ENCODE peak calls at places on chromosomes 13 and 19, in ten cellular contexts. D, L, V, R, B, E, H, I, J and N are unnamed samples.

GRCh38 chr19:51368366-51369282 is at the start of gene CLDND2:
- DNase-seq in D (no peak), L (no peak), H (no peak), J (no peak), I (no peak), B (no peak), R (peak; percentile 48), V (no peak), E (no peak), N (no peak)

GRCh38 chr13:99981115-99982020 is at the start of gene ZIC2:
- DNase-seq in H (no peak), J (no peak), L (no peak), I (no peak), V (no peak), R (peak; percentile 29), D (peak; percentile 60), B (peak; percentile 60), E (no peak), N (no peak)

GRCh38 chr13:105991622-105992254 is 543.7 kb downstream of the EFNB2 start:
- DNase-seq in E (no peak), H (peak; percentile 26), V (peak; percentile 61), J (no peak), R (no peak), L (no peak), I (no peak), D (peak; percentile 100), B (no peak), N (peak; percentile 16)

GRCh38 chr19:35240322-35240721 is 8.5 kb upstream of the LSR start:
- DNase-seq in I (no peak), H (no peak), L (no peak), V (no peak), J (peak; percentile 15), E (no peak), B (no peak), R (no peak), D (no peak), N (no peak)

GRCh38 chr19:42193294-42193693 is 24.2 kb downstream of the DEDD2 start:
- DNase-seq in H (no peak), I (no peak), B (no peak), D (no peak), E (no peak), J (no peak), V (no peak), L (no peak), R (no peak), N (no peak)

GRCh38 chr13:51041710-51042109 is 69.4 kb downstream of the C13orf42 start:
- DNase-seq in J (no peak), H (no peak), L (no peak), E (no peak), I (no peak), V (no peak), D (no peak), B (no peak), R (no peak), N (no peak)

GRCh38 chr19:33054623-33055022 is 10.1 kb downstream of the RHPN2 start:
- DNase-seq in V (peak; percentile 90), I (peak; percentile 48), H (no peak), E (peak; percentile 99), R (no peak), D (peak; percentile 67), L (no peak), B (peak; percentile 90), J (peak; percentile 98), N (no peak)

GRCh38 chr19:51505904-51506303 is 4.3 kb upstream of the SIGLEC12 start:
- DNase-seq in J (no peak), D (no peak), R (no peak), H (no peak), I (no peak), V (no peak), B (no peak), L (no peak), E (no peak), N (no peak)

GRCh38 chr19:14410054-14410774 is 8.9 kb downstream of the DDX39A start:
- DNase-seq in V (no peak), H (no peak), B (peak; percentile 54), I (peak; percentile 55), J (no peak), R (no peak), D (no peak), E (no peak), L (no peak), N (no peak)

GRCh38 chr19:58518261-58519086 is 1.1 kb downstream of the ZBTB45 start:
- DNase-seq in B (no peak), D (no peak), V (no peak), L (no peak), E (no peak), H (no peak), I (peak; percentile 56), R (peak; percentile 35), J (peak; percentile 52), N (no peak)

GRCh38 chr19:4075373-4075772 is 8.7 kb upstream of the ZBTB7A start:
- DNase-seq in V (no peak), R (no peak), B (no peak), I (peak; percentile 87), L (peak; percentile 83), E (no peak), D (no peak), J (no peak), H (no peak), N (no peak)

GRCh38 chr19:40542197-40542859 is 34.3 kb upstream of the SHKBP1 start:
- DNase-seq in H (no peak), R (peak; percentile 89), L (peak; percentile 40), J (peak; percentile 67), I (peak; percentile 71), V (peak; percentile 32), B (peak; percentile 59), E (no peak), D (no peak), N (no peak)

GRCh38 chr13:23808803-23809202 is 80.4 kb downstream of the MIPEP start:
- DNase-seq in V (no peak), J (no peak), L (no peak), E (no peak), D (no peak), B (no peak), R (no peak), I (no peak), H (no peak), N (no peak)

GRCh38 chr19:54379187-54379678 is 14.5 kb upstream of the LAIR1 start:
- DNase-seq in J (no peak), B (no peak), V (no peak), R (no peak), D (no peak), I (no peak), L (no peak), E (no peak), H (no peak), N (no peak)
- H3K4me1 ChIP-seq in J (no peaks in the 10 kb centered on the region), B (peaks cover 5% of the 10 kb centered on the region), V (no peaks in the 10 kb centered on the region), R (no peaks in the 10 kb centered on the region), D (no peaks in the 10 kb centered on the region), I (peaks cover 5% of the 10 kb centered on the region), L (peaks cover 44% of the 10 kb centered on the region), E (no peaks in the 10 kb centered on the region), H (no peaks in the 10 kb centered on the region), N (no peaks in the 10 kb centered on the region)

GRCh38 chr19:1256646-1257474 is 8.5 kb downstream of the MIDN start:
- DNase-seq in V (no peak), B (no peak), L (no peak), J (no peak), H (no peak), D (no peak), R (no peak), E (no peak), I (no peak), N (no peak)
- H3K4me1 ChIP-seq in V (peaks cover 89% of the 10 kb centered on the region), B (peaks cover 50% of the 10 kb centered on the region), L (peaks cover 91% of the 10 kb centered on the region), J (peaks cover 31% of the 10 kb centered on the region), H (no peaks in the 10 kb centered on the region), D (peaks cover 56% of the 10 kb centered on the region), R (peaks cover 36% of the 10 kb centered on the region), E (peaks cover 33% of the 10 kb centered on the region), I (peaks cover 85% of the 10 kb centered on the region), N (peaks cover 61% of the 10 kb centered on the region)

GRCh38 chr13:110523838-110524237 is 37.7 kb downstream of the RAB20 start:
- DNase-seq in R (no peak), L (no peak), J (no peak), H (no peak), I (no peak), E (no peak), V (no peak), B (no peak), D (no peak), N (no peak)
- H3K4me1 ChIP-seq in R (peaks cover 6% of the 10 kb centered on the region), L (peaks cover 99% of the 10 kb centered on the region), J (peaks cover 29% of the 10 kb centered on the region), H (no peaks in the 10 kb centered on the region), I (peaks cover 82% of the 10 kb centered on the region), E (peaks cover 4% of the 10 kb centered on the region), V (peaks cover 84% of the 10 kb centered on the region), B (peaks cover 24% of the 10 kb centered on the region), D (peaks cover 26% of the 10 kb centered on the region), N (peaks cover 10% of the 10 kb centered on the region)

GRCh38 chr13:46170687-46171086 is 11.3 kb downstream of the LCP1 start:
- DNase-seq in J (no peak), H (no peak), E (no peak), D (no peak), V (no peak), I (no peak), B (no peak), R (no peak), L (no peak), N (no peak)

GRCh38 chr13:46172531-46172991 is 9.4 kb downstream of the LCP1 start:
- DNase-seq in L (no peak), I (no peak), E (no peak), H (no peak), V (no peak), R (no peak), J (no peak), B (no peak), D (no peak), N (no peak)

GRCh38 chr13:46171223-46171622 is 10.8 kb downstream of the LCP1 start:
- DNase-seq in I (no peak), J (no peak), L (no peak), D (no peak), E (no peak), V (no peak), H (no peak), R (no peak), B (no peak), N (no peak)

GRCh38 chr13:46170268-46170667 is 11.7 kb downstream of the LCP1 start:
- DNase-seq in I (no peak), B (no peak), D (no peak), R (no peak), E (no peak), V (peak; percentile 44), H (no peak), J (no peak), L (no peak), N (no peak)

DNA sequence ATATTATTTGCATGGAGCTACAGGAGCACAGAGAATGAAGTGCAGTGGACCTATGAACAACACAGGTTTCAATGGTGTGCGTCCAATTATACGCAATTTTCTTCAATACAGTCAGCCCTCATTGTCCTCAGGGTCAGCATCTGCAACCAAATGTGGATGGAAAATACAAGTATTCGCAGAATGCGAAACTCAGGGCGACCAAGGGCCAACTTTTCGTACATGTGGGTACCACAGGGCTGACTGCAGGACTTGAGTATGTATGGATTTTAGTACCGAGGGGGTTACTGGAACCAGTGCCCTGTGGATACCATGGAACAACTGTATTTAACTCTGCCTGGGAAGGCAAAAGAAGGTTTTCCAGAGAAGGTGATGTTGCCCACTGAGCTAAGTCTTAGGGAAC is 10.2 kb downstream of the LCP1 start:
- DNase-seq in B (no peak), I (no peak), R (no peak), V (no peak), E (no peak), J (no peak), H (no peak), D (no peak), L (no peak), N (no peak)
- H3K4me1 ChIP-seq in B (peaks cover 51% of the 10 kb centered on the region), I (peaks cover 83% of the 10 kb centered on the region), R (no peaks in the 10 kb centered on the region), V (no peaks in the 10 kb centered on the region), E (no peaks in the 10 kb centered on the region), J (no peaks in the 10 kb centered on the region), H (no peaks in the 10 kb centered on the region), D (peaks cover 3% of the 10 kb centered on the region), L (peaks cover 98% of the 10 kb centered on the region), N (no peaks in the 10 kb centered on the region)